ENCODE peak calls at places on chromosomes 4 and X, in ten cellular contexts. V is colonic mucosa; G is right lobe of liver; S is CD4-positive, alpha-beta T cell; W is ovary; L is cardiac muscle cell; N is GM20000; R is epithelial cell of esophagus; O is cardiac fibroblast; X is pancreas. P is an unnamed sample.

GRCh38 chrX:21926116-21926515 is 14.4 kb upstream of the SMS start:
- DNase-seq in V (no peak), G (no peak), S (no peak), W (no peak), L (no peak), N (no peak), R (no peak), O (peak; percentile 73), X (no peak), P (no peak)

GRCh38 chr4:107658400-107659326 is 61.4 kb downstream of the PAPSS1 start:
- DNase-seq in V (no peak), G (no peak), S (no peak), W (no peak), L (no peak), N (no peak), R (no peak), O (peak; percentile 9), X (no peak), P (no peak)

GRCh38 chrX:51728202-51728601 is 15.0 kb upstream of the GSPT2 start:
- DNase-seq in V (no peak), G (no peak), S (no peak), W (no peak), L (no peak), N (no peak), R (no peak), O (no peak), X (no peak), P (no peak)

GRCh38 chr4:127425202-127425845 is 207.4 kb upstream of the INTU start:
- DNase-seq in V (no peak), G (no peak), S (no peak), W (no peak), L (no peak), N (no peak), R (no peak), O (no peak), X (no peak), P (no peak)

GRCh38 chr4:152999376-153000067 is 63.4 kb downstream of the FHDC1 start:
- DNase-seq in V (peak; percentile 45), G (no peak), S (no peak), W (no peak), L (no peak), N (no peak), R (no peak), O (no peak), X (no peak), P (no peak)

GRCh38 chr4:186144180-186144579 is 39.7 kb downstream of the FAM149A start:
- DNase-seq in V (peak; percentile 27), G (no peak), S (no peak), W (peak; percentile 35), L (peak; percentile 43), N (peak; percentile 39), R (peak; percentile 43), O (peak; percentile 63), X (no peak), P (no peak)

GRCh38 chr4:54098375-54098774 is 1.6 kb upstream of the GSX2 start:
- DNase-seq in V (no peak), G (no peak), S (no peak), W (no peak), L (no peak), N (no peak), R (no peak), O (no peak), X (no peak), P (no peak)

GRCh38 chr4:112916868-112917267 is 132.6 kb upstream of the ANK2 start:
- DNase-seq in V (no peak), G (no peak), S (no peak), W (no peak), L (no peak), N (no peak), R (peak; percentile 10), O (peak; percentile 69), X (no peak), P (no peak)

GRCh38 chr4:21596521-21596920 is 352.1 kb downstream of the KCNIP4 start:
- DNase-seq in V (no peak), G (no peak), S (no peak), W (no peak), L (no peak), N (no peak), R (no peak), O (no peak), X (no peak), P (no peak)

GRCh38 chr4:119113033-119113655 is 22.5 kb upstream of the MYOZ2 start:
- DNase-seq in V (no peak), G (no peak), S (no peak), W (no peak), L (no peak), N (no peak), R (peak; percentile 90), O (peak; percentile 90), X (no peak), P (no peak)

GRCh38 chrX:136128743-136129142 is 18.6 kb upstream of the FHL1 start:
- DNase-seq in V (no peak), G (no peak), S (no peak), W (no peak), L (no peak), N (no peak), R (no peak), O (no peak), X (no peak), P (no peak)

GRCh38 chr4:155978810-155979209 is 25.1 kb upstream of the CTSO start:
- DNase-seq in V (no peak), G (no peak), S (no peak), W (no peak), L (no peak), N (no peak), R (no peak), O (no peak), X (no peak), P (no peak)

GRCh38 chr4:85368932-85369331 is 106.0 kb upstream of the ARHGAP24 start:
- DNase-seq in V (no peak), G (no peak), S (no peak), W (no peak), L (no peak), N (no peak), R (no peak), O (no peak), X (no peak), P (no peak)

DNA sequence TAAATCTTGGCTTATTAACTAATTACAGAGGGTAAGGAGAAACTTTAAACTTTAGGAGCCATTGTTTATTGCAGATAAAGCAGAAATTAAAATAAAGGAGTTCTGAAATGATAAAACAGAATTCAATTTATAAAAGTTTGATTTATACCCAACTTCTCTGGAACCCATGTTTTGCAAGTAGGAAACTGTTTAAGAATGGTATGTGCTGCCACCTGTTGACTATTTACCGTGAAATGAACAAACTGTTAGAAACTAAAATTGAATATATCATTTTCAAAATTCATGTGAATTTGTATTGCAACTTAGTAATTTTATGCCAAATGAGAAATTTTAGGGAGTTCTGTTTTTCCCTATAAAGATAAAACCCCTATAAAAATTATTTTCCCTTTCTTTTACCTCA is 11.0 kb upstream of the TBC1D8B start:
- DNase-seq in V (no peak), G (no peak), S (no peak), W (no peak), L (peak; percentile 6), N (no peak), R (peak; percentile 22), O (peak; percentile 34), X (no peak), P (no peak)
- TF ChIP-seq CTCF in V (no peak), G (peak; percentile 24), S (peak; percentile 32), W (no peak), L (peak; percentile 27), N (no peak), R (peak; percentile 18), O (no peak), X (no peak), P (no peak)

GRCh38 chr4:140630246-140630645 is 61.5 kb upstream of the UCP1 start:
- DNase-seq in V (no peak), G (no peak), S (no peak), W (no peak), L (no peak), N (no peak), R (no peak), O (no peak), X (no peak), P (no peak)

GRCh38 chr4:140628016-140628415 is 59.3 kb upstream of the UCP1 start:
- DNase-seq in V (no peak), G (no peak), S (no peak), W (no peak), L (no peak), N (no peak), R (peak; percentile 75), O (no peak), X (no peak), P (no peak)

GRCh38 chr4:140622333-140622958 is 53.7 kb upstream of the UCP1 start:
- DNase-seq in V (no peak), G (no peak), S (no peak), W (no peak), L (no peak), N (no peak), R (no peak), O (no peak), X (no peak), P (no peak)

GRCh38 chr4:140621161-140621560 is 52.4 kb upstream of the UCP1 start:
- DNase-seq in V (no peak), G (no peak), S (no peak), W (no peak), L (no peak), N (no peak), R (no peak), O (no peak), X (no peak), P (no peak)

DNA sequence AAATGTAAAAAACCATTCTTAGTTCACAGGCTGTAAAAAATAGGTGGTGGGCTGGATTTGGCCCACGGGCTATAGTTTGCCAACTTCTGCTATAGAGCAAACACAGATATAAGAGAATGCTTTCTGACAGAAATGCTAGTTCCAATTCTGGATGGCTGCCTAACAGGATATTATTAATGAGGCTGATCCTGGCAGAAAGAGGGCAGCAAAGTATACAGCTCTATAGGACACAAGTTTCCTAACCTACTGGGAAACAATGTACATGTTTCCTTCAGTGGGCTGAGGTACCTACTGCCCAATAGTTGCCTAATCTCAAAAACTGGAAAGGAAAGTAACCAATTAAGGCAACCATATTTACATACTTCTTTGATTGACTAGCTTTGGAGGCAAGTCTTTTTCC is 58.2 kb upstream of the UCP1 start:
- DNase-seq in V (no peak), G (no peak), S (no peak), W (no peak), L (no peak), N (no peak), R (no peak), O (peak; percentile 39), X (no peak), P (no peak)
- TF ChIP-seq CTCF in V (no peak), G (no peak), S (no peak), W (no peak), L (peak; percentile 22), N (no peak), R (peak; percentile 20), O (peak; percentile 9), X (no peak), P (no peak)

GRCh38 chrX:48761674-48762471 is at the start of gene GLOD5:
- DNase-seq in V (peak; percentile 75), G (peak; percentile 64), S (no peak), W (no peak), L (peak; percentile 41), N (no peak), R (peak; percentile 80), O (peak; percentile 3), X (peak; percentile 53), P (no peak)
- TF ChIP-seq CTCF in V (peak; percentile 23), G (peak; percentile 37), S (no peak), W (no peak), L (no peak), N (no peak), R (peak; percentile 55), O (peak; percentile 26), X (no peak), P (no peak)

GRCh38 chr4:91497892-91498291 is 805.9 kb upstream of the GRID2 start:
- DNase-seq in V (no peak), G (no peak), S (no peak), W (no peak), L (no peak), N (no peak), R (no peak), O (no peak), X (no peak), P (no peak)

GRCh38 chr4:91502365-91502764 is 801.4 kb upstream of the GRID2 start:
- DNase-seq in V (no peak), G (no peak), S (no peak), W (no peak), L (peak; percentile 27), N (no peak), R (peak; percentile 65), O (peak; percentile 16), X (no peak), P (no peak)
- TF ChIP-seq CTCF in V (no peak), G (no peak), S (no peak), W (no peak), L (peak; percentile 27), N (no peak), R (peak; percentile 50), O (no peak), X (no peak), P (no peak)

P was measured in omental fat pad.